ENCODE peak calls at places on chromosomes 12 and 14, in ten cellular contexts. J, F, W, U, A, I, Z, H, P and S are unnamed samples.

GRCh38 chr14:97546491-97546890 is 749.3 kb downstream of the VRK1 start:
- DNase-seq in Z (no peak), U (no peak), H (no peak), J (no peak), A (no peak), W (no peak), P (no peak), F (no peak), I (no peak), S (no peak)

GRCh38 chr12:109767456-109767855 is 53.8 kb downstream of the FAM222A start:
- DNase-seq in W (no peak), H (no peak), Z (no peak), P (no peak), A (no peak), I (no peak), F (no peak), U (no peak), J (no peak), S (no peak)

GRCh38 chr12:81257952-81258551 is 180.2 kb downstream of the ACSS3 start:
- DNase-seq in I (no peak), Z (no peak), J (no peak), W (peak; percentile 46), P (peak; percentile 72), A (no peak), H (peak; percentile 15), F (peak; percentile 62), U (peak; percentile 77), S (no peak)

GRCh38 chr14:98494582-98494981 is 777.4 kb downstream of the BCL11B start:
- DNase-seq in F (no peak), U (no peak), A (no peak), H (no peak), P (no peak), W (peak; percentile 2), Z (no peak), J (no peak), I (no peak), S (no peak)

GRCh38 chr12:110289021-110289710 is 8.1 kb downstream of the ATP2A2 start:
- DNase-seq in P (no peak), J (no peak), A (no peak), H (no peak), Z (no peak), F (peak; percentile 50), I (no peak), U (no peak), W (no peak), S (no peak)

GRCh38 chr14:92760524-92760805 is 12.0 kb upstream of the LGMN start:
- DNase-seq in J (no peak), F (no peak), P (no peak), I (no peak), A (no peak), W (peak; percentile 34), Z (no peak), H (no peak), U (no peak), S (no peak)

GRCh38 chr12:55842681-55843429 is at the start of gene MMP19:
- DNase-seq in F (peak; percentile 88), A (no peak), H (peak; percentile 76), P (no peak), I (no peak), U (no peak), W (peak; percentile 66), Z (no peak), J (no peak), S (no peak)

GRCh38 chr12:128844031-128844635 is 9.1 kb upstream of the GLT1D1 start:
- DNase-seq in U (no peak), I (no peak), A (no peak), J (no peak), Z (no peak), H (peak; percentile 63), W (peak; percentile 5), P (no peak), F (no peak), S (no peak)

GRCh38 chr14:80364274-80364673 is 153.0 kb upstream of the DIO2 start:
- DNase-seq in H (no peak), A (peak; percentile 8), Z (no peak), P (peak; percentile 72), F (peak; percentile 54), U (peak; percentile 38), J (no peak), I (no peak), W (peak; percentile 55), S (no peak)

GRCh38 chr12:52355181-52355580 is 12.1 kb downstream of the KRT85 start:
- DNase-seq in A (no peak), Z (no peak), J (no peak), F (no peak), U (no peak), H (no peak), W (peak; percentile 45), P (no peak), I (no peak), S (no peak)

GRCh38 chr12:80241576-80242273 is 142.4 kb downstream of the OTOGL start:
- DNase-seq in W (peak; percentile 47), Z (no peak), I (no peak), A (no peak), F (peak; percentile 9), P (no peak), J (no peak), U (no peak), H (no peak), S (no peak)

GRCh38 chr14:56659964-56660551 is 80.5 kb downstream of the TMEM260 start:
- DNase-seq in H (no peak), U (peak; percentile 64), Z (no peak), A (peak; percentile 49), I (no peak), W (peak; percentile 40), J (no peak), P (peak; percentile 81), F (peak; percentile 56), S (no peak)

GRCh38 chr12:20063116-20063515 is 305.2 kb upstream of the PDE3A start:
- DNase-seq in H (no peak), F (peak; percentile 87), A (no peak), P (no peak), W (peak; percentile 17), U (no peak), Z (no peak), J (no peak), I (no peak), S (no peak)

GRCh38 chr12:54032627-54033100 is at the start of gene HOXC5:
- DNase-seq in I (peak; percentile 44), U (peak; percentile 69), A (peak; percentile 93), Z (peak; percentile 49), P (peak; percentile 89), H (peak; percentile 99), W (peak; percentile 70), F (peak; percentile 98), J (no peak), S (no peak)

GRCh38 chr14:36663404-36664321 is 2.0 kb downstream of the PAX9 start:
- DNase-seq in J (no peak), W (peak; percentile 15), U (peak; percentile 54), P (no peak), A (no peak), Z (no peak), F (peak; percentile 5), H (no peak), I (no peak), S (peak; percentile 26)

GRCh38 chr14:35985504-35986218 is 159.5 kb downstream of the BRMS1L start:
- DNase-seq in I (no peak), F (peak; percentile 5), Z (no peak), W (no peak), P (no peak), A (no peak), J (no peak), U (no peak), H (no peak), S (no peak)

GRCh38 chr14:78136695-78137094 is 33.5 kb upstream of the NRXN3 start:
- DNase-seq in Z (no peak), U (no peak), A (no peak), W (no peak), F (no peak), H (no peak), J (no peak), P (no peak), I (no peak), S (no peak)

GRCh38 chr14:21063479-21063878 is 5.9 kb downstream of the RNASE8 start:
- DNase-seq in P (no peak), A (no peak), U (no peak), H (no peak), J (no peak), I (no peak), Z (no peak), F (peak; percentile 83), W (peak; percentile 84), S (no peak)

GRCh38 chr12:45732250-45732649 is 2.7 kb downstream of the ARID2 start:
- DNase-seq in Z (no peak), P (peak; percentile 2), W (peak; percentile 3), J (no peak), F (peak; percentile 34), I (no peak), A (no peak), H (no peak), U (no peak), S (no peak)

GRCh38 chr14:46197856-46198255 is 453.7 kb downstream of the RPL10L start:
- DNase-seq in A (no peak), I (no peak), Z (no peak), P (no peak), F (peak; percentile 70), W (no peak), H (peak; percentile 3), U (no peak), J (no peak), S (no peak)

GRCh38 chr14:75549169-75549568 is 26.9 kb downstream of the BATF start:
- DNase-seq in F (no peak), W (no peak), Z (no peak), H (no peak), J (no peak), P (no peak), A (peak; percentile 61), I (no peak), U (no peak), S (no peak)

GRCh38 chr14:94689218-94689984 is 77.2 kb downstream of the SERPINA3 start:
- DNase-seq in Z (peak; percentile 58), I (peak; percentile 11), A (peak; percentile 79), F (peak; percentile 33), P (peak; percentile 66), H (peak; percentile 89), J (peak; percentile 22), W (peak; percentile 16), U (peak; percentile 40), S (peak; percentile 59)

GRCh38 chr12:53061404-53062010 is 11.6 kb downstream of the TNS2 start:
- DNase-seq in W (peak; percentile 73), A (no peak), U (peak; percentile 91), J (no peak), I (no peak), F (no peak), Z (no peak), H (no peak), P (no peak), S (no peak)

GRCh38 chr14:51828017-51828797 is 32.2 kb upstream of the GNG2 start:
- DNase-seq in A (peak; percentile 32), Z (peak; percentile 63), W (peak; percentile 99), I (peak; percentile 50), U (no peak), P (no peak), F (peak; percentile 61), J (no peak), H (peak; percentile 37), S (peak; percentile 25)

GRCh38 chr12:31477669-31478068 is 113.3 kb downstream of the DENND5B start:
- DNase-seq in H (no peak), W (no peak), I (no peak), U (no peak), J (no peak), A (peak; percentile 11), Z (no peak), P (no peak), F (no peak), S (no peak)

GRCh38 chr14:47044841-47045240 is 393.3 kb upstream of the RPL10L start:
- DNase-seq in W (no peak), Z (no peak), J (no peak), U (peak; percentile 13), P (no peak), A (no peak), H (peak; percentile 50), I (no peak), F (no peak), S (no peak)

GRCh38 chr14:61033851-61034250 is 52.8 kb downstream of the SLC38A6 start:
- DNase-seq in A (no peak), F (peak; percentile 28), W (no peak), U (no peak), H (no peak), P (no peak), J (no peak), I (no peak), Z (no peak), S (no peak)

GRCh38 chr12:90712671-90713070 is 242.3 kb downstream of the CCER1 start:
- DNase-seq in A (no peak), Z (no peak), H (no peak), W (peak; percentile 49), J (no peak), U (no peak), P (no peak), I (no peak), F (no peak), S (no peak)